ENCODE peak calls at places on chromosome 10, in nine cellular contexts. R is HCT116, B is H9, W is H1, S is AG09319, M is lung, Z is A549, N is neural progenitor cell, L is AG04449. T is an unnamed sample.

GRCh38 chr10:86758231-86759072 is 2.0 kb downstream of the BMPR1A start:
- DNase-seq in R (no peak), B (no peak), W (no peak), S (no peak), M (no peak), Z (peak), N (no peak), L (no peak), T (no peak)

GRCh38 chr10:26491934-26492333 is 53.8 kb downstream of the APBB1IP start:
- DNase-seq in R (no peak), B (no peak), W (no peak), S (no peak), M (no peak), Z (peak), N (no peak), L (no peak), T (no peak)

GRCh38 chr10:84237199-84238051 is 3.9 kb downstream of the LRIT1 start:
- DNase-seq in R (no peak), B (peak), W (peak), S (no peak), M (no peak), Z (no peak), N (peak), L (no peak), T (peak)

GRCh38 chr10:79460687-79461086 is 15.3 kb upstream of the ZCCHC24 start:
- DNase-seq in R (no peak), B (no peak), W (no peak), S (no peak), M (no peak), Z (no peak), N (no peak), L (no peak), T (no peak)

GRCh38 chr10:16987129-16987670 is 142.4 kb downstream of the CUBN start:
- DNase-seq in R (no peak), B (no peak), W (no peak), S (peak), M (no peak), Z (no peak), N (no peak), L (no peak), T (no peak)

GRCh38 chr10:51311232-51311631 is 236.9 kb downstream of the PRKG1 start:
- DNase-seq in R (no peak), B (no peak), W (no peak), S (no peak), M (no peak), Z (no peak), N (no peak), L (no peak), T (no peak)

GRCh38 chr10:9010093-9010492 is 955.6 kb downstream of the GATA3 start:
- DNase-seq in R (no peak), B (no peak), W (no peak), S (no peak), M (no peak), Z (no peak), N (no peak), L (no peak), T (no peak)

GRCh38 chr10:23864631-23865147 is 344.2 kb upstream of the KIAA1217 start:
- DNase-seq in R (no peak), B (no peak), W (no peak), S (no peak), M (no peak), Z (no peak), N (no peak), L (no peak), T (no peak)

GRCh38 chr10:427746-428519 is 261.5 kb downstream of the DIP2C start:
- DNase-seq in R (no peak), B (no peak), W (no peak), S (no peak), M (no peak), Z (no peak), N (no peak), L (no peak), T (no peak)

GRCh38 chr10:107583974-107584373 is 419.5 kb upstream of the SORCS1 start:
- DNase-seq in R (no peak), B (no peak), W (no peak), S (no peak), M (no peak), Z (no peak), N (no peak), L (no peak), T (no peak)

GRCh38 chr10:129790710-129791446 is 173.2 kb downstream of the EBF3 start:
- DNase-seq in R (no peak), B (no peak), W (no peak), S (no peak), M (no peak), Z (no peak), N (no peak), L (no peak), T (no peak)

GRCh38 chr10:26336979-26337378 is 101.2 kb upstream of the APBB1IP start:
- DNase-seq in R (no peak), B (no peak), W (no peak), S (no peak), M (no peak), Z (no peak), N (no peak), L (no peak), T (no peak)

GRCh38 chr10:93461807-93462178 is 20.3 kb downstream of the MYOF start:
- DNase-seq in R (peak), B (no peak), W (no peak), S (no peak), M (no peak), Z (peak), N (no peak), L (no peak), T (no peak)

GRCh38 chr10:62058896-62059423 is 157.5 kb downstream of the ARID5B start:
- DNase-seq in R (no peak), B (no peak), W (no peak), S (no peak), M (no peak), Z (no peak), N (no peak), L (no peak), T (no peak)

GRCh38 chr10:42950606-42951485 is 126.0 kb upstream of the RET start:
- DNase-seq in R (no peak), B (peak), W (peak), S (no peak), M (no peak), Z (no peak), N (no peak), L (no peak), T (peak)

GRCh38 chr10:5014936-5015335 is 11.3 kb upstream of the AKR1C2 start:
- DNase-seq in R (no peak), B (no peak), W (no peak), S (no peak), M (no peak), Z (peak), N (peak), L (no peak), T (no peak)

GRCh38 chr10:14588084-14588937 is 186.4 kb downstream of the FAM107B start:
- DNase-seq in R (no peak), B (peak), W (no peak), S (peak), M (no peak), Z (peak), N (no peak), L (peak), T (no peak)

GRCh38 chr10:118875087-118875486 is 120.3 kb upstream of the CACUL1 start:
- DNase-seq in R (no peak), B (no peak), W (no peak), S (no peak), M (no peak), Z (no peak), N (no peak), L (no peak), T (no peak)

GRCh38 chr10:15896654-15897053 is 36.3 kb upstream of the MINDY3 start:
- DNase-seq in R (no peak), B (no peak), W (no peak), S (no peak), M (no peak), Z (no peak), N (no peak), L (no peak), T (no peak)

GRCh38 chr10:103192089-103192450 is 1.0 kb downstream of the NT5C2 start:
- DNase-seq in R (no peak), B (no peak), W (no peak), S (no peak), M (no peak), Z (peak), N (no peak), L (no peak), T (no peak)

GRCh38 chr10:90743291-90743690 is 114.5 kb downstream of the HTR7 start:
- DNase-seq in R (no peak), B (no peak), W (no peak), S (no peak), M (no peak), Z (no peak), N (no peak), L (no peak), T (no peak)

GRCh38 chr10:53315709-53316108 is 543.1 kb upstream of the MBL2 start:
- DNase-seq in R (no peak), B (no peak), W (no peak), S (no peak), M (no peak), Z (no peak), N (no peak), L (no peak), T (no peak)

GRCh38 chr10:2623675-2624274 is 443.6 kb upstream of the PFKP start:
- DNase-seq in R (no peak), B (no peak), W (no peak), S (no peak), M (no peak), Z (no peak), N (no peak), L (no peak), T (no peak)

GRCh38 chr10:3647074-3647473 is 137.9 kb downstream of the KLF6 start:
- DNase-seq in R (no peak), B (no peak), W (no peak), S (no peak), M (no peak), Z (no peak), N (no peak), L (no peak), T (no peak)

GRCh38 chr10:32073676-32074075 is 17.5 kb upstream of the KIF5B start:
- DNase-seq in R (no peak), B (no peak), W (no peak), S (no peak), M (no peak), Z (no peak), N (no peak), L (no peak), T (no peak)

GRCh38 chr10:78215645-78216044 is 182.0 kb downstream of the RPS24 start:
- DNase-seq in R (no peak), B (no peak), W (no peak), S (peak), M (no peak), Z (no peak), N (no peak), L (peak), T (no peak)

GRCh38 chr10:114876602-114877300 is 55.2 kb downstream of the FHIP2A start:
- DNase-seq in R (peak), B (peak), W (peak), S (peak), M (peak), Z (peak), N (peak), L (no peak), T (peak)

GRCh38 chr10:131609176-131609575 is 291.6 kb upstream of the PPP2R2D start:
- DNase-seq in R (no peak), B (no peak), W (no peak), S (no peak), M (no peak), Z (no peak), N (no peak), L (no peak), T (no peak)

GRCh38 chr10:128000660-128001059 is 93.8 kb downstream of the PTPRE start:
- DNase-seq in R (no peak), B (no peak), W (no peak), S (no peak), M (peak), Z (no peak), N (no peak), L (no peak), T (no peak)

GRCh38 chr10:99777918-99778716 is 4.3 kb upstream of the ABCC2 start:
- DNase-seq in R (no peak), B (peak), W (no peak), S (no peak), M (no peak), Z (peak), N (peak), L (no peak), T (no peak)

GRCh38 chr10:124037286-124037685 is 56.1 kb downstream of the CHST15 start:
- DNase-seq in R (no peak), B (no peak), W (no peak), S (no peak), M (no peak), Z (no peak), N (no peak), L (no peak), T (no peak)

GRCh38 chr10:25725917-25726716 is 207.9 kb upstream of the MYO3A start:
- DNase-seq in R (peak), B (peak), W (no peak), S (peak), M (no peak), Z (peak), N (peak), L (no peak), T (peak)

GRCh38 chr10:28711776-28712175 is 34.5 kb downstream of the BAMBI start:
- DNase-seq in R (no peak), B (no peak), W (no peak), S (no peak), M (no peak), Z (no peak), N (no peak), L (no peak), T (no peak)

GRCh38 chr10:101224060-101224909 is 5.0 kb downstream of the LBX1 start:
- DNase-seq in R (no peak), B (no peak), W (no peak), S (no peak), M (no peak), Z (no peak), N (peak), L (no peak), T (no peak)

GRCh38 chr10:22245567-22245966 is 27.8 kb upstream of the EBLN1 start:
- DNase-seq in R (no peak), B (no peak), W (no peak), S (no peak), M (no peak), Z (peak), N (peak), L (no peak), T (no peak)

GRCh38 chr10:22244855-22245254 is 27.0 kb upstream of the EBLN1 start:
- DNase-seq in R (no peak), B (no peak), W (no peak), S (no peak), M (no peak), Z (no peak), N (no peak), L (no peak), T (no peak)

GRCh38 chr10:22246680-22247391 is 29.0 kb upstream of the EBLN1 start:
- DNase-seq in R (peak), B (no peak), W (no peak), S (no peak), M (no peak), Z (peak), N (no peak), L (no peak), T (no peak)

GRCh38 chr10:22243321-22243720 is 25.5 kb upstream of the EBLN1 start:
- DNase-seq in R (no peak), B (no peak), W (no peak), S (no peak), M (no peak), Z (no peak), N (no peak), L (no peak), T (no peak)

GRCh38 chr10:22244001-22244400 is 26.2 kb upstream of the EBLN1 start:
- DNase-seq in R (no peak), B (peak), W (peak), S (no peak), M (no peak), Z (no peak), N (no peak), L (no peak), T (no peak)
- TF ChIP-seq CTCF in R (peak), B (peak), W (no peak), S (no peak), M (no peak), Z (peak), N (peak), L (no peak), T (no peak)

DNA sequence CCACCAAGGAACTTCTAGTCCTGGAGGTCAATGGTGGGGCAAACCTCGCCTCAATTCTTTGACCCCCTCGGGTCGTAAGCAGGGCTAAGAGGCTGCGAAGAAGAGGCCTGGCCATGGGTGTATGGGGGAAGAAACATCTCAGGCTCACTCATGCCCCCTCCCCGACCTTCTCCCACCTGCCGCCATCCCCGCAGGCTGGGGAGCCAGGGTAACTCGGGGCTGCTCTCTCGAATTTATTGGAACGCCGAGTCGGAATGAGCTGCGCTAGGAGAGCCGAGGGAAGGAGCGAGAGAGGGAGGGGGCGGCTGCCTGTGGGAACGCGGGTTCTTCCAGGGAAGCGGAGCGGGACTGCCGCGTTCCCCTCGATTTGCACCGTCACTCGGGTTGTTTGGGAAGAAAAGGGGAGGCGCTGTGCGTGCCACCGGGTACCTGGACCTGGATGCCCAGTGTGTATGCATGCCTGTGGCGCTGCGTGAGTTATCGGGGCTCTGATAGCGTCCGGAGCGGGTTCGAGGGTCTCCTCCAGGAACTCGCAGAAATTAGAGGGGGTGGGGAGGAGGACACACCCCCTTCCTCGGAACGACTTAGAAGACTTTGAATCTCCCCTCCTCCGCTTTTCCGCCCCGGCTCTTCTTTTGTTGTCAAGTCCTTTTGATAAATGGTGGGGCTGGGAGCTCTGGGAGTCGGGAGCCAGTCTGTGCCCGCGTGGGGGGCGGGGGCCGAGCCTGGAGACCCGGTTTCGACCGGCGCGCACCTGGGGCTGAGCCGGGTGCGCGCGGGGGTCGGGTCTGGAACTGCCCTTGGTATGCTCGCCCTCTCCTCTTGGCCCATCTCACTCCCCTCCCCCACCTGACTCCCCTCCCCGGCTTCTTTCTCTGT is 1.8 kb upstream of the ZNF503 start:
- DNase-seq in R (no peak), B (peak), W (peak), S (no peak), M (peak), Z (peak), N (peak), L (no peak), T (peak)
- TF ChIP-seq CTCF in R (no peak), B (no peak), W (no peak), S (no peak), M (no peak), Z (no peak), N (no peak), L (no peak), T (no peak)

DNA sequence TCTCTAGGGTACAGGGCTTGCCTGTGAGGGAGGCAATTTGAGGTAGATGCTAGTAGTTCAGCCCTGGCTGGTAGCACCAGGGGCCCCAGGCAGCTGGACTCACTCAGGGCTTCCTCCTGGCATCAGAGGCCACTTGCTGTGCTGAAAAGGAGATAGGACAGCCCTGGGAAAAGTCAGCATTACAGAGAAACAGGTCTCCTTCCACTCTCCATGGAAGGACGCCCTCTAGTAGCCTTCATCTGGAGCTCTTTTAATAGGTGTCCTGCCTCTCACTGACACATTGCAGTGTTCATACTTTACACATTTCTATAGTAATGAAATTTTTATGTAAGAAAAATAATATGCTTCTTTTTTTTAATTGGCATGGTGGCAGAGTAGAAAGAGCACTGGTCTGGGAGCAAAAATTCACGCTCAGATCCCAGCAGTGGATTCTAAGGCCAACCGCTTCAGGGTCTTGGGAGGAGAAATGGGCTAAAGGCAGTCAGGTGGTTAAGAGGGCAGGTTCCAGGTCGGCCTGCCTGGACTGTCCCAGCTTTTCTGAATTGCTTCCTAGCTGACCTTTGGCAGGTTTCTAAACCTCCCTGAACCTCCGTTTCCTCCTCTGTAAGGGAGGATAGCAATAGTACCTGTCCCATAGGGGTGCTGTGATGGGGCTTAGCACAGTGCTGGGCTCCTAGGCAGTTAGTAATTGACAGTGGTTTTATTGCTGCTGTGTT is 35.8 kb downstream of the AIFM2 start:
- DNase-seq in R (no peak), B (no peak), W (no peak), S (no peak), M (no peak), Z (no peak), N (no peak), L (no peak), T (no peak)
- TF ChIP-seq CTCF in R (no peak), B (peak), W (no peak), S (no peak), M (no peak), Z (no peak), N (no peak), L (no peak), T (no peak)

GRCh38 chr10:73772280-73773151 is 9.3 kb upstream of the CHCHD1 start:
- DNase-seq in R (peak), B (peak), W (peak), S (peak), M (peak), Z (peak), N (peak), L (peak), T (peak)

GRCh38 chr10:73773152-73773879 is 8.5 kb upstream of the CHCHD1 start:
- DNase-seq in R (no peak), B (no peak), W (no peak), S (no peak), M (no peak), Z (no peak), N (no peak), L (no peak), T (no peak)

GRCh38 chr10:73769396-73769795 is 12.5 kb upstream of the CHCHD1 start:
- DNase-seq in R (no peak), B (no peak), W (no peak), S (no peak), M (no peak), Z (no peak), N (no peak), L (no peak), T (no peak)

GRCh38 chr10:73771722-73772279 is 10.0 kb upstream of the CHCHD1 start:
- DNase-seq in R (peak), B (peak), W (no peak), S (peak), M (no peak), Z (peak), N (peak), L (no peak), T (peak)

DNA sequence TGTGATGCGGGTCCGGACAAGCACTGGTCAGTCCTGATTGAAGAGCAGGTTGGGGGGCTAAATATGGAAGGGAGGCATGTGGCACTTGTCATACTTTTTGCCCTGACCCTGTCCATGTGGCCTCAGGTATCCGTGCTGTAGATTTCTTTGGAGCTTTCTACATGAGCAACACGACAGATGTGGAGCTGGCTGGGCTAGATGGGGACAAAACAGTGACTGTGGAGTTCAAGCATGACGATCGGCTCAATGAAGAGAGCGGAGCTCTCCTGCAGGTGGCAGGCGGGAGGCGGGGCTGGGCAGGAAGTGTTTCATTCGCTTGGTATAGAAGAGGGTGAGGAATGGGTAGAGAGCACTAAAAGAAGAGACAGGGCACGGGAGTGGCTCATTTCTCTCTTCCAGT is 13.0 kb upstream of the CHCHD1 start:
- DNase-seq in R (no peak), B (peak), W (no peak), S (no peak), M (no peak), Z (no peak), N (no peak), L (no peak), T (no peak)
- TF ChIP-seq CTCF in R (no peak), B (peak), W (peak), S (no peak), M (no peak), Z (no peak), N (no peak), L (no peak), T (no peak)

DNA sequence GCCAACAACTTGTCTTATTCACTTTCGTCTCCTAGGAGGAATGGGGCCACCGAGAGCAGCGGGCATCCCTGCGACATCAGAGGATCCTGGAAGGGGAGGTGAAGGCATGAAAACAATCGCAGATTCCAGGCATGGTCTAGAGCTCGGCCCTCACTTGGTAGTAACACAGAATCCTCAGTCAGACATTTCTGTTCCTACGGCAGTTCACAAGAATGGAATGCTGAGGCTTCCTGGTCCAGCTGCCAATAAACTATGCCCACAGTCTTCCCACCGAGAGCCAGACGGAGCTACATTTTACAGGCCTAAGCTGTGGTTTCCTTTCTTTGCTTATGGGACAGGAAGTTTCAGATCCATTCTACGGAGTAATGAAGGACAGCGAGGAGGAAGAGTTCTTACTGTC is 75.8 kb downstream of the OR13A1 start:
- DNase-seq in R (no peak), B (no peak), W (no peak), S (no peak), M (no peak), Z (no peak), N (no peak), L (no peak), T (no peak)
- TF ChIP-seq CTCF in R (no peak), B (no peak), W (no peak), S (no peak), M (no peak), Z (no peak), N (no peak), L (no peak), T (no peak)

T was measured in endothelial cell.